ENCODE peak calls at places on chromosome 14, in six cellular contexts. I, P, R, Z, G and H are unnamed samples.

GRCh38 chr14:90303382-90303943 is 28.3 kb downstream of the NRDE2 start:
- DNase-seq in I (no peak), Z (no peak), P (no peak), R (no peak), G (no peak), H (no peak)

GRCh38 chr14:36254020-36254614 is 66.3 kb downstream of the MBIP start:
- DNase-seq in G (peak; percentile 16), Z (no peak), I (peak; percentile 21), R (no peak), P (no peak), H (no peak)

GRCh38 chr14:79293482-79293881 is 917.8 kb downstream of the DIO2 start:
- DNase-seq in G (no peak), Z (no peak), R (peak; percentile 54), I (peak; percentile 21), P (peak; percentile 7), H (no peak)

GRCh38 chr14:90620540-90621204 is 195.6 kb downstream of the TTC7B start:
- DNase-seq in G (no peak), I (no peak), R (peak; percentile 38), P (no peak), Z (no peak), H (no peak)

GRCh38 chr14:32938719-32939253 is at the start of gene NPAS3:
- DNase-seq in R (peak; percentile 26), P (no peak), G (no peak), I (peak; percentile 13), Z (no peak), H (no peak)

GRCh38 chr14:79117561-79117960 is 947.4 kb downstream of the NRXN3 start:
- DNase-seq in R (no peak), I (no peak), Z (no peak), G (no peak), P (no peak), H (no peak)

GRCh38 chr14:24456980-24457379 is 14.4 kb upstream of the SDR39U1 start:
- DNase-seq in G (peak; percentile 10), R (no peak), Z (no peak), P (no peak), I (no peak), H (no peak)

GRCh38 chr14:77542349-77543239 is 44.0 kb upstream of the ISM2 start:
- DNase-seq in P (peak; percentile 47), R (no peak), Z (no peak), G (peak; percentile 47), I (peak; percentile 3), H (no peak)

GRCh38 chr14:104530651-104531050 is 48.9 kb upstream of the C14orf180 start:
- DNase-seq in G (no peak), I (no peak), R (no peak), P (no peak), Z (no peak), H (peak; percentile 60)

GRCh38 chr14:56342419-56342901 is 224.2 kb downstream of the PELI2 start:
- DNase-seq in P (no peak), G (peak; percentile 42), I (peak; percentile 61), Z (no peak), R (peak; percentile 6), H (no peak)

GRCh38 chr14:99026471-99026870 is 245.5 kb downstream of the BCL11B start:
- DNase-seq in I (no peak), R (no peak), G (no peak), Z (no peak), P (no peak), H (peak; percentile 6)

GRCh38 chr14:51776102-51776894 is 84.1 kb upstream of the GNG2 start:
- DNase-seq in R (peak; percentile 63), I (peak; percentile 60), P (no peak), G (peak; percentile 78), Z (no peak), H (no peak)

GRCh38 chr14:101183376-101184103 is 280.0 kb upstream of the RTL1 start:
- DNase-seq in I (no peak), G (no peak), Z (no peak), R (no peak), P (no peak), H (peak; percentile 67)

GRCh38 chr14:91870001-91870400 is 2.7 kb upstream of the TC2N start:
- DNase-seq in I (peak; percentile 7), Z (no peak), P (no peak), R (no peak), G (no peak), H (no peak)

GRCh38 chr14:85319998-85320397 is 209.9 kb upstream of the FLRT2 start:
- DNase-seq in R (no peak), Z (no peak), I (no peak), P (no peak), G (peak; percentile 73), H (no peak)

GRCh38 chr14:87869619-87870583 is 123.1 kb downstream of the GALC start:
- DNase-seq in P (no peak), R (no peak), I (peak; percentile 48), Z (no peak), G (no peak), H (no peak)

GRCh38 chr14:100278702-100279101 is 27.5 kb downstream of the SLC25A29 start:
- DNase-seq in Z (no peak), G (peak; percentile 64), P (no peak), I (peak; percentile 72), R (no peak), H (no peak)

GRCh38 chr14:78154827-78155226 is 15.3 kb upstream of the NRXN3 start:
- DNase-seq in P (peak; percentile 12), I (no peak), Z (no peak), R (no peak), G (no peak), H (no peak)

GRCh38 chr14:30874120-30874998 is at the start of gene COCH:
- DNase-seq in P (no peak), G (no peak), Z (peak; percentile 23), I (no peak), R (peak; percentile 78), H (no peak)

GRCh38 chr14:59268011-59268410 is 79.5 kb downstream of the DAAM1 start:
- DNase-seq in I (peak; percentile 74), G (no peak), P (no peak), R (no peak), Z (no peak), H (no peak)

GRCh38 chr14:21455912-21456667 is at the start of gene CHD8:
- DNase-seq in R (peak; percentile 100), Z (peak; percentile 99), P (peak; percentile 99), G (peak; percentile 100), I (peak; percentile 100), H (peak; percentile 99)

GRCh38 chr14:65070710-65071033 is 31.6 kb downstream of the MAX start:
- DNase-seq in Z (no peak), P (no peak), R (no peak), I (no peak), G (peak; percentile 18), H (no peak)

GRCh38 chr14:104442107-104442551 is 137.4 kb upstream of the C14orf180 start:
- DNase-seq in Z (no peak), R (no peak), G (no peak), P (no peak), I (no peak), H (peak; percentile 88)

GRCh38 chr14:90871605-90872233 is 55.5 kb upstream of the TTC7B start:
- DNase-seq in R (no peak), P (no peak), Z (no peak), G (peak; percentile 58), I (peak; percentile 70), H (no peak)